ENCODE peak calls at places on chromosomes 2 and 18, in four cellular contexts. C, O, P and Y are unnamed samples. For H3K4me1, the result is how much of the 10 kb centered on the place peaks cover.

GRCh38 chr2:129661942-129662341 is 317.5 kb upstream of the RAB6C start:
- DNase-seq in O (no peak), C (no peak), P (no peak), Y (no peak)

GRCh38 chr18:75783816-75784215 is 356.3 kb upstream of the SMIM21 start:
- DNase-seq in P (no peak), O (no peak), C (no peak), Y (no peak)

GRCh38 chr2:143397886-143398614 is 268.8 kb downstream of the ARHGAP15 start:
- DNase-seq in P (no peak), O (no peak), C (no peak), Y (no peak)

GRCh38 chr2:223488814-223489213 is 113.3 kb downstream of the SCG2 start:
- DNase-seq in O (peak), P (no peak), C (peak), Y (no peak)

GRCh38 chr2:174585111-174585510 is 12.5 kb downstream of the WIPF1 start:
- DNase-seq in O (no peak), C (no peak), P (no peak), Y (no peak)

GRCh38 chr2:77608510-77608909 is 86.3 kb upstream of the LRRTM4 start:
- DNase-seq in C (no peak), P (no peak), O (no peak), Y (no peak)

GRCh38 chr2:182018218-182018617 is 32.6 kb downstream of the PPP1R1C start:
- DNase-seq in O (no peak), C (no peak), P (no peak), Y (no peak)

GRCh38 chr2:8125741-8126691 is 555.8 kb upstream of the ID2 start:
- DNase-seq in P (no peak), O (no peak), C (no peak), Y (no peak)

GRCh38 chr2:99706734-99707133 is 216.9 kb upstream of the REV1 start:
- DNase-seq in O (no peak), C (no peak), P (no peak), Y (no peak)

GRCh38 chr2:10914272-10914693 is 2.5 kb downstream of the KCNF1 start:
- DNase-seq in O (peak), C (no peak), P (peak), Y (peak)

GRCh38 chr2:158969717-158970521 is 1.5 kb downstream of the TANC1 start:
- DNase-seq in C (peak), P (no peak), O (peak), Y (peak)

GRCh38 chr2:158973111-158973510 is 4.7 kb downstream of the TANC1 start:
- DNase-seq in O (no peak), P (no peak), C (no peak), Y (no peak)

GRCh38 chr2:158975271-158975921 is 7.0 kb downstream of the TANC1 start:
- DNase-seq in C (no peak), P (no peak), O (no peak), Y (no peak)

GRCh38 chr2:158970522-158970855 is 2.0 kb downstream of the TANC1 start:
- DNase-seq in O (no peak), C (no peak), P (no peak), Y (no peak)

GRCh38 chr2:158973511-158973956 is 5.1 kb downstream of the TANC1 start:
- DNase-seq in C (no peak), P (no peak), O (no peak), Y (no peak)
- TF ChIP-seq EP300 in C (no peak), P (no peak), O (no peak), Y (no peak)

GRCh38 chr2:231679131-231679530 is 29.2 kb upstream of the PTMA start:
- DNase-seq in O (no peak), P (no peak), C (no peak), Y (no peak)

GRCh38 chr2:231682546-231683291 is 25.6 kb upstream of the PTMA start:
- DNase-seq in O (no peak), P (no peak), C (peak), Y (no peak)

GRCh38 chr2:231679906-231680283 is 28.4 kb upstream of the PTMA start:
- DNase-seq in C (no peak), O (no peak), P (no peak), Y (no peak)

GRCh38 chr2:231680284-231680991 is 27.9 kb upstream of the PTMA start:
- DNase-seq in C (no peak), O (no peak), P (no peak), Y (peak)

DNA sequence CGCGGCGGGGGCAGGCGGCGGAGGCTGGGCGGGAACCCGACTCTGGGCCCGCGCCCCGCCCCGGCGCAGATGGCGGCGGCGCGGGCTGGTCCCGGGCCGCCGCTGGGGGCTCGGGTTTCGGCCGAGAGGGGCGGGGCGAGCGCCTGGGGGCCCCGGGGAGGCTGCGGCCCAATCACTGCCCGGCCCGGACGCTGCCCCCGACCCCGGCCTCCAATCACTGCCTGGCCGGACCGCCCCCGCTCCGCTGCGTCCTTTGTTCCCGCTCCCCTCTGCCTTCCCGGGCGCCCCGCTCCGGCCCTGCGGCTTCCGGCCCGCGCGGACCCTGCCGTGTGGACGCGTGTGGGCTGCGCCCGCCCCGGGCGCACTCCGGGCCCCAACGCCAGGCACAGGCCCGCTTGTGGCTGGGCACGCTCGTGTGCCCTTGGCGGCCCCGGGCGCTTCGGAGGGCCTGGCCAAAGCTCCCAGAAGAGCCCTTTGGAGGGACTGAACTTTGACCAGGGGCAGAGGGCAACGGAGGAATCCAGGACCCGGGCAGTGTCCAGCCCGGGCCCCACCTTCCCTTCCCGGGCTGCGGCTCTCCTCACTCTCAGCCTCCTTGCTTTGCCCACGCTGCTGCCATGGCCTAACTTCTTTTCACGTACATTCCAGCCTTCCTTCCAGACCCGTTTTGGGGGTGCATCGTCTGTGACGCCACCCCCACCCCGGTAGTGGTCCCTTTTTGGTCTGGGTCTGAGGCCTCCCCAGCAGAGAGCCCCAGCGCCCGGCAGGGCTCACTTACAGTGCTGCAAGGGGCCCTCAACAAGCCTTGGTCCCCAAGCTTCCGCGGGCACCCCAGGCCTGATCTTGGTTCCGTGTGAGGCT is 27.1 kb upstream of the PTMA start:
- DNase-seq in O (peak), P (no peak), C (peak), Y (peak)
- H3K4me1 ChIP-seq in O (under half), P (under half), C (under half), Y (under half)

DNA sequence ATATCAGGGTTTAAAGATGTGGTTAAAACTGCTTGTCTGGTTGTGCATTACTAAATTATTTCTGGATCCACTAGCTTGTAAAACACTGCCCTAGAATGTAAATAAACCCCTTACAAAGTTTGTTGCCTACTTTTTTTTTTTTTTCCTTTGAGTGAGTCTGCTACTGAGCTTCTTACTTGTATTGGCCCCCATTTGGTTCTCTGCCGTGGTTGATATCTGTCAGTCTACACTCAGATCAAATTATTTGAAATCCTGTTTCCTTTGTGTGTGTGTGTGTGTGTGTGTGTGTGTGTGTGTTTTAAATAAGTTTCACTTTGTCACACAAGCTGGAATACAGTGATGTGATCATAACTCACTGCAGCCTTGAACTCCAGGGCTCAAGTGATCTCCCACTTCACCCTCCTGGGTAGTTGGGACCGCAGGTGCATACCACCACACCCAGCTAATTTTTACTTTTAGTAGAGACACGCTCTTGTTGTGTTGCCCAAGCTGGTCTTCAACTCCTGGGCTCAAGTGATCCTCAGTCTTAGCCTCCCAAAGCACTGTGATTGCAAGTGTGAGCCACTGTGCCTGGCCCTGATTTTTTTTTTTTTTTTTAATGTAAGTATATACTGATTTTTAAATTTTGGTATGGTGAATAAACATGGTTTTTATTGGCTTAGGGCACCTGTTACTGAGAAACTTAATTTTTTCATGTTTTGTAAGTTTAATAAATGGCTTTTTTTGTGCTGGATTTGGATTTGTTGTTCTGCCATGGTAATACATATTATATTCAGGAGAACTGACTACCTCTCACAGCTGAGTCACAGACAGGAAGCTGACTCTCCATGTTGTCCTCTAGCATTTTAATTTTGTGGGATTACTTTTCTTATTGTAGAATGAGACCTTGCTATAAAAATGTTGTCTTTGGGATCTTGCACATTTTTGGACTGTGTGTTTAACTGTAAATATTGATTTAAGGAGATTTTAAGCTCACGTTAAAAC is 48.5 kb downstream of the MAP4K4 start:
- DNase-seq in O (no peak), P (no peak), C (no peak), Y (no peak)
- H3K27ac ChIP-seq in O (peak), P (no peak), C (peak), Y (no peak)

GRCh38 chr2:88624477-88624876 is 2.8 kb downstream of the EIF2AK3 start:
- DNase-seq in P (no peak), C (no peak), O (no peak), Y (no peak)

GRCh38 chr2:88627055-88627855 is at the start of gene EIF2AK3:
- DNase-seq in P (peak), O (peak), C (peak), Y (peak)

GRCh38 chr2:88628569-88628939 is 1.3 kb upstream of the EIF2AK3 start:
- DNase-seq in O (no peak), P (no peak), C (no peak), Y (no peak)

GRCh38 chr2:88626171-88627054 is 851 bp downstream of the EIF2AK3 start:
- DNase-seq in O (peak), C (peak), P (peak), Y (peak)

DNA sequence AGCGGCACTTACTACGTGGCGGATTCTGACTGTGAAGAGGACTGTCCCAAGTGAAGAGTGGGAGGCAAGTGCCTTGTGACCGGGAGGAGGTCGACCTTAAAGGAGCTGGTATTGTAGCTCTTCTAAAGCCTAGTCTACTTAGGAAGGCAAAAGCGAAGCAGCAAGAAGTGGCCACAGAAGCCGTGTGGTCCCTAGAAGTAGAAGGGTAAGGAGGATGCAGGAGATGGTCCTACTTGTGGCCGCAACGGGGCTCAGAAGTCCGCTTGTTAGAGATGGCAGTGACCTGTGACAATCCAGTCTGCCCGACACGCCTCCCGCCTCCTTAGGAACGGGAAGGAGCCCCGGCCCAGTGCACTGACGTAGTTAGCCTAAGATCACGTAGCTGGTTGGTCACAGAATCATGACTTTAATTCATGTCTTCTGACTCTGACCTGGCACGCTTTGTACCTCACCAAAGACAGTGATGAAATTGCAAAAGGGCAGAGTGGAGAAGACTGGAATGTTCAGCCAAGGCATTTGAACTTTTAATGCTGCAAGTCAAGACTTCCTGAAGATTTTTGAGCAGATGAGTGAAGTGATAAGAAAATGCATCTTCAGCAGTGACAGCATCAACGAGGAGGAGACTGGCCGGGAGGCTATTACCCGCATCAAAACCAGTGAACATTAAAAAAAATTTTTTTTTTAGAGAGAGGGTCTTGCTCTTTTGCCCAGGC is 748 bp upstream of the EIF2AK3 start:
- DNase-seq in C (peak), O (peak), P (peak), Y (peak)
- TF ChIP-seq EP300 in C (no peak), O (no peak), P (peak), Y (peak)

GRCh38 chr2:160479269-160479668 is 14.3 kb downstream of the RBMS1 start:
- DNase-seq in O (no peak), P (no peak), C (no peak), Y (no peak)
- H3K4me1 ChIP-seq in O (under half), P (under half), C (under half), Y (under half)

GRCh38 chr18:23530195-23530594 is 26.9 kb downstream of the RMC1 start:
- DNase-seq in O (no peak), P (no peak), C (no peak), Y (no peak)
- H3K27ac ChIP-seq in O (peak), P (no peak), C (peak), Y (no peak)

GRCh38 chr2:31079665-31080064 is 58.6 kb downstream of the GALNT14 start:
- DNase-seq in P (no peak), C (peak), O (no peak), Y (no peak)

GRCh38 chr2:31075936-31076590 is 62.2 kb downstream of the GALNT14 start:
- DNase-seq in C (no peak), P (no peak), O (no peak), Y (no peak)

GRCh38 chr2:31078579-31079105 is 59.6 kb downstream of the GALNT14 start:
- DNase-seq in O (no peak), P (no peak), C (no peak), Y (no peak)

GRCh38 chr2:31071741-31072140 is 66.5 kb downstream of the GALNT14 start:
- DNase-seq in P (no peak), C (no peak), O (no peak), Y (no peak)

GRCh38 chr2:31075393-31075792 is 62.8 kb downstream of the GALNT14 start:
- DNase-seq in P (no peak), C (no peak), O (no peak), Y (no peak)
- TF ChIP-seq EP300 in P (no peak), C (no peak), O (no peak), Y (no peak)

GRCh38 chr2:62412347-62412742 is 93.7 kb downstream of the TMEM17 start:
- DNase-seq in O (no peak), C (no peak), P (no peak), Y (no peak)
- H3K4me1 ChIP-seq in O (under half), C (under half), P (under half), Y (under half)

DNA sequence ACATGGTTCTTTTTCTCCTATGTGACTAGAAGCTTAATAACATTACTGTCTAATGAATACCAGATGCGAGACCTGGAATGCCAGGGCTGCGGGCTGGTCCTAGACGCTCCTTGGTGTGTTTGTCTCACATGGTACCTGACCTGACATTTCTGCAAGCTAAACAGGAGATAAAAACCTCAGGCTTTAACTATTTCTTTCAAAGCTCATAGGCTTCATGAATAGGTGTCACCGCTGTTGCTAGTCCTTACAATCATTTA is 38.6 kb downstream of the ACKR3 start:
- DNase-seq in C (peak), O (no peak), P (no peak), Y (no peak)
- H3K27ac ChIP-seq in C (no peak), O (no peak), P (no peak), Y (no peak)

GRCh38 chr2:165067958-165068612 is 112.8 kb upstream of the SLC38A11 start:
- DNase-seq in P (no peak), O (peak), C (peak), Y (no peak)
- TF ChIP-seq EP300 in P (no peak), O (no peak), C (no peak), Y (no peak)